ENCODE peak calls at places on chromosomes 16 and 17, in four cellular contexts. S is progenitor cell of endocrine pancreas, U is GM12865, W is natural killer cell. Z is an unnamed sample.

GRCh38 chr17:49552070-49552751 is 23.5 kb upstream of the NXPH3 start:
- DNase-seq in S (no peak), U (no peak), W (no peak), Z (no peak)

GRCh38 chr16:86959182-86959651 is 358.0 kb downstream of the C16orf95 start:
- DNase-seq in S (no peak), U (no peak), W (no peak), Z (no peak)

GRCh38 chr16:24677388-24677787 is 52.1 kb upstream of the TNRC6A start:
- DNase-seq in S (no peak), W (no peak), U (no peak), Z (no peak)

GRCh38 chr16:80746231-80746630 is 58.2 kb downstream of the CDYL2 start:
- DNase-seq in W (no peak), U (no peak), S (no peak), Z (no peak)

GRCh38 chr17:82848022-82848592 is 8.3 kb upstream of the ZNF750 start:
- DNase-seq in S (no peak), W (peak; percentile 75), U (no peak), Z (no peak)

GRCh38 chr17:2090804-2091534 is 36.1 kb downstream of the HIC1 start:
- DNase-seq in W (no peak), U (peak; percentile 41), S (no peak), Z (no peak)

GRCh38 chr16:83854420-83854819 is 44.5 kb upstream of the MLYCD start:
- DNase-seq in U (no peak), S (no peak), W (no peak), Z (no peak)

GRCh38 chr16:85423186-85423550 is 190.0 kb upstream of the GSE1 start:
- DNase-seq in U (no peak), S (no peak), W (no peak), Z (no peak)

GRCh38 chr17:45364531-45365390 is 47.9 kb upstream of the MAP3K14 start:
- DNase-seq in U (no peak), S (no peak), W (no peak), Z (no peak)

GRCh38 chr17:63116967-63117366 is 150.9 kb downstream of the TANC2 start:
- DNase-seq in S (no peak), U (no peak), W (no peak), Z (no peak)

GRCh38 chr17:73255671-73256181 is 6.0 kb downstream of the CPSF4L start:
- DNase-seq in W (peak; percentile 54), U (peak; percentile 66), S (peak; percentile 56), Z (peak; percentile 78)

GRCh38 chr17:5225668-5226457 is 8.8 kb downstream of the SCIMP start:
- DNase-seq in S (no peak), U (peak; percentile 96), W (peak; percentile 50), Z (no peak)

GRCh38 chr17:41895617-41896016 is 23.1 kb downstream of the ACLY start:
- DNase-seq in U (no peak), S (no peak), W (no peak), Z (no peak)

GRCh38 chr16:10984509-10984908 is 40.1 kb downstream of the CLEC16A start:
- DNase-seq in W (no peak), S (no peak), U (peak; percentile 17), Z (no peak)

GRCh38 chr16:88566158-88566557 is 4.0 kb upstream of the ZC3H18 start:
- DNase-seq in W (no peak), S (no peak), U (no peak), Z (no peak)

GRCh38 chr17:82244413-82245140 is 15.7 kb downstream of the SLC16A3 start:
- DNase-seq in W (peak; percentile 30), U (no peak), S (no peak), Z (no peak)

GRCh38 chr17:82031885-82032627 is 578 bp downstream of the RAC3 start:
- DNase-seq in U (peak; percentile 35), W (no peak), S (no peak), Z (peak; percentile 78)

GRCh38 chr17:56009795-56010715 is 143.2 kb upstream of the ANKFN1 start:
- DNase-seq in W (no peak), U (no peak), S (no peak), Z (no peak)

GRCh38 chr17:58336456-58337094 is 8.0 kb upstream of the TSPOAP1 start:
- DNase-seq in S (no peak), W (no peak), U (peak; percentile 61), Z (no peak)

GRCh38 chr17:37813753-37814152 is 68.9 kb upstream of the HNF1B start:
- DNase-seq in U (no peak), S (no peak), W (no peak), Z (no peak)

GRCh38 chr17:78884148-78884870 is 18.7 kb downstream of the CEP295NL start:
- DNase-seq in S (no peak), W (no peak), U (no peak), Z (no peak)

GRCh38 chr17:8189041-8189710 is 804 bp downstream of the BORCS6 start:
- DNase-seq in W (peak; percentile 44), U (peak; percentile 35), S (peak; percentile 24), Z (no peak)

GRCh38 chr17:69516911-69517310 is 102.4 kb downstream of the MAP2K6 start:
- DNase-seq in U (peak; percentile 81), W (no peak), S (no peak), Z (peak; percentile 47)

GRCh38 chr16:84907575-84907974 is 87.8 kb downstream of the CRISPLD2 start:
- DNase-seq in S (no peak), W (no peak), U (no peak), Z (no peak)

GRCh38 chr17:59372138-59372751 is 40.8 kb downstream of the YPEL2 start:
- DNase-seq in S (no peak), W (no peak), U (peak; percentile 78), Z (peak; percentile 41)

GRCh38 chr17:16419929-16420271 is 4.5 kb downstream of the TRPV2 start:
- DNase-seq in W (no peak), S (no peak), U (peak; percentile 71), Z (no peak)

GRCh38 chr16:55703003-55704001 is 47.5 kb downstream of the SLC6A2 start:
- DNase-seq in S (no peak), W (no peak), U (peak; percentile 53), Z (peak; percentile 38)

GRCh38 chr16:57196753-57197152 is 10.6 kb downstream of the RSPRY1 start:
- DNase-seq in S (no peak), U (no peak), W (no peak), Z (no peak)

GRCh38 chr17:77693301-77693700 is 265.2 kb upstream of the TNRC6C start:
- DNase-seq in S (no peak), U (no peak), W (no peak), Z (no peak)